ENCODE peak calls at places on chromosomes 4 and X, in six cellular contexts. One of them, this sample, is unnamed.

GRCh38 chr4:149144060-149144459 is 671.6 kb downstream of the IQCM start:
- DNase-seq in suprapubic skin: no peak
- DNase-seq in tibial artery: no peak
- DNase-seq in fibroblast of lung: no peak
- DNase-seq in CD4-positive, alpha-beta T cell: no peak
- DNase-seq in astrocyte of the spinal cord: no peak
- DNase-seq in this sample: no peak

GRCh38 chr4:41287005-41287404 is 30.3 kb downstream of the UCHL1 start:
- DNase-seq in suprapubic skin: no peak
- DNase-seq in CD4-positive, alpha-beta T cell: no peak
- DNase-seq in astrocyte of the spinal cord: no peak
- DNase-seq in tibial artery: no peak
- DNase-seq in fibroblast of lung: peak
- DNase-seq in this sample: peak

GRCh38 chrX:46208225-46208854 is 336.9 kb downstream of the ZNF674 start:
- DNase-seq in fibroblast of lung: peak
- DNase-seq in tibial artery: no peak
- DNase-seq in astrocyte of the spinal cord: peak
- DNase-seq in CD4-positive, alpha-beta T cell: no peak
- DNase-seq in suprapubic skin: no peak
- DNase-seq in this sample: no peak

GRCh38 chr4:126568652-126569580 is 1063.8 kb upstream of the INTU start:
- DNase-seq in CD4-positive, alpha-beta T cell: no peak
- DNase-seq in tibial artery: no peak
- DNase-seq in suprapubic skin: no peak
- DNase-seq in fibroblast of lung: no peak
- DNase-seq in astrocyte of the spinal cord: no peak
- DNase-seq in this sample: no peak

GRCh38 chrX:23937100-23937499 is 29.3 kb downstream of the CXorf58 start:
- DNase-seq in tibial artery: no peak
- DNase-seq in astrocyte of the spinal cord: no peak
- DNase-seq in CD4-positive, alpha-beta T cell: no peak
- DNase-seq in fibroblast of lung: no peak
- DNase-seq in suprapubic skin: no peak
- DNase-seq in this sample: no peak

GRCh38 chrX:41406211-41406610 is 40.9 kb upstream of the NYX start:
- DNase-seq in tibial artery: no peak
- DNase-seq in astrocyte of the spinal cord: no peak
- DNase-seq in suprapubic skin: no peak
- DNase-seq in fibroblast of lung: peak
- DNase-seq in CD4-positive, alpha-beta T cell: no peak
- DNase-seq in this sample: no peak

GRCh38 chr4:27217261-27217769 is 356.7 kb downstream of the STIM2 start:
- DNase-seq in tibial artery: no peak
- DNase-seq in suprapubic skin: no peak
- DNase-seq in CD4-positive, alpha-beta T cell: no peak
- DNase-seq in fibroblast of lung: peak
- DNase-seq in astrocyte of the spinal cord: peak
- DNase-seq in this sample: no peak

GRCh38 chrX:38515291-38515690 is 46.1 kb upstream of the TSPAN7 start:
- DNase-seq in suprapubic skin: no peak
- DNase-seq in tibial artery: no peak
- DNase-seq in astrocyte of the spinal cord: no peak
- DNase-seq in CD4-positive, alpha-beta T cell: no peak
- DNase-seq in fibroblast of lung: no peak
- DNase-seq in this sample: no peak

GRCh38 chr4:35673137-35673536 is 571.2 kb downstream of the ARAP2 start:
- DNase-seq in astrocyte of the spinal cord: no peak
- DNase-seq in suprapubic skin: no peak
- DNase-seq in tibial artery: no peak
- DNase-seq in CD4-positive, alpha-beta T cell: no peak
- DNase-seq in fibroblast of lung: no peak
- DNase-seq in this sample: no peak

GRCh38 chr4:147829401-147830101 is 97.7 kb downstream of the ARHGAP10 start:
- DNase-seq in tibial artery: peak
- DNase-seq in CD4-positive, alpha-beta T cell: no peak
- DNase-seq in fibroblast of lung: no peak
- DNase-seq in astrocyte of the spinal cord: peak
- DNase-seq in suprapubic skin: no peak
- DNase-seq in this sample: no peak

GRCh38 chr4:52103314-52103713 is 52.2 kb downstream of the SPATA18 start:
- DNase-seq in suprapubic skin: no peak
- DNase-seq in tibial artery: no peak
- DNase-seq in CD4-positive, alpha-beta T cell: no peak
- DNase-seq in astrocyte of the spinal cord: no peak
- DNase-seq in fibroblast of lung: no peak
- DNase-seq in this sample: peak

GRCh38 chrX:13123857-13124345 is 79.5 kb upstream of the FAM9C start:
- DNase-seq in tibial artery: no peak
- DNase-seq in CD4-positive, alpha-beta T cell: no peak
- DNase-seq in astrocyte of the spinal cord: peak
- DNase-seq in suprapubic skin: no peak
- DNase-seq in fibroblast of lung: peak
- DNase-seq in this sample: peak

GRCh38 chrX:115632455-115632854 is 71.5 kb downstream of the PLS3 start:
- DNase-seq in suprapubic skin: no peak
- DNase-seq in fibroblast of lung: peak
- DNase-seq in tibial artery: no peak
- DNase-seq in CD4-positive, alpha-beta T cell: no peak
- DNase-seq in astrocyte of the spinal cord: peak
- DNase-seq in this sample: no peak

GRCh38 chrX:31603411-31604120 is 531.7 kb upstream of the FTHL17 start:
- DNase-seq in astrocyte of the spinal cord: peak
- DNase-seq in tibial artery: no peak
- DNase-seq in fibroblast of lung: peak
- DNase-seq in CD4-positive, alpha-beta T cell: no peak
- DNase-seq in suprapubic skin: no peak
- DNase-seq in this sample: peak

GRCh38 chr4:83905952-83906351 is 370.0 kb downstream of the GPAT3 start:
- DNase-seq in suprapubic skin: no peak
- DNase-seq in astrocyte of the spinal cord: no peak
- DNase-seq in CD4-positive, alpha-beta T cell: no peak
- DNase-seq in tibial artery: no peak
- DNase-seq in fibroblast of lung: no peak
- DNase-seq in this sample: no peak

DNA sequence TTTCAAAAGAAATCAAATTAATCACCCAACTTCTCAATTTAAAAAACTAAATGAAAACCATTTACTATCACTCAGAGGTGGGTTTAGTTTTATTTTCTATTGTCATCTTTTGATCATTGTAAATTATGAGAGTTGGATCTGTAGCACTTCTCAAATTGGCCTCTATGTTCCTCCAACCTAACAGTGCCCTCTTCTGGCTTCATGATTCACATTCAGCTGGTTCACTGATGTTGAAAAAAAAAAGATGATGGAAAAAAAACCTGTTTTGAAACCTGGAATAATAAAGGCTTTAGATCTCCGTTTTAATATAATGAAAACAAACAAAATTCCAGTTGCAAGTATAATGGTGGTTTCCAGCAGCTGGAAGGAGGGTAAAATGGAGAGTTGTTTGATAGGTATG is 2.4 kb upstream of the NBDY start:
- DNase-seq in CD4-positive, alpha-beta T cell: no peak
- DNase-seq in tibial artery: no peak
- DNase-seq in suprapubic skin: no peak
- DNase-seq in fibroblast of lung: peak
- DNase-seq in astrocyte of the spinal cord: peak
- DNase-seq in this sample: peak
- TF ChIP-seq CTCF in CD4-positive, alpha-beta T cell: peak
- TF ChIP-seq CTCF in tibial artery: peak
- TF ChIP-seq CTCF in suprapubic skin: peak
- TF ChIP-seq CTCF in fibroblast of lung: peak
- TF ChIP-seq CTCF in astrocyte of the spinal cord: peak
- TF ChIP-seq CTCF in this sample: peak

GRCh38 chr4:4260185-4260751 is 12.2 kb upstream of the TMEM128 start:
- DNase-seq in CD4-positive, alpha-beta T cell: no peak
- DNase-seq in fibroblast of lung: peak
- DNase-seq in suprapubic skin: no peak
- DNase-seq in tibial artery: no peak
- DNase-seq in astrocyte of the spinal cord: peak
- DNase-seq in this sample: peak
- TF ChIP-seq CTCF in CD4-positive, alpha-beta T cell: peak
- TF ChIP-seq CTCF in fibroblast of lung: peak
- TF ChIP-seq CTCF in suprapubic skin: no peak
- TF ChIP-seq CTCF in tibial artery: no peak
- TF ChIP-seq CTCF in astrocyte of the spinal cord: peak
- TF ChIP-seq CTCF in this sample: peak

GRCh38 chr4:70559216-70559830 is 32.7 kb upstream of the AMBN start:
- DNase-seq in fibroblast of lung: peak
- DNase-seq in astrocyte of the spinal cord: peak
- DNase-seq in suprapubic skin: no peak
- DNase-seq in tibial artery: peak
- DNase-seq in CD4-positive, alpha-beta T cell: peak
- DNase-seq in this sample: peak
- TF ChIP-seq CTCF in fibroblast of lung: peak
- TF ChIP-seq CTCF in astrocyte of the spinal cord: peak
- TF ChIP-seq CTCF in suprapubic skin: no peak
- TF ChIP-seq CTCF in tibial artery: peak
- TF ChIP-seq CTCF in CD4-positive, alpha-beta T cell: peak
- TF ChIP-seq CTCF in this sample: peak

GRCh38 chrX:74925210-74926088 is at the start of gene NEXMIF:
- DNase-seq in suprapubic skin: no peak
- DNase-seq in tibial artery: no peak
- DNase-seq in CD4-positive, alpha-beta T cell: no peak
- DNase-seq in fibroblast of lung: peak
- DNase-seq in astrocyte of the spinal cord: no peak
- DNase-seq in this sample: no peak
- TF ChIP-seq CTCF in suprapubic skin: no peak
- TF ChIP-seq CTCF in tibial artery: no peak
- TF ChIP-seq CTCF in CD4-positive, alpha-beta T cell: no peak
- TF ChIP-seq CTCF in fibroblast of lung: no peak
- TF ChIP-seq CTCF in astrocyte of the spinal cord: peak
- TF ChIP-seq CTCF in this sample: no peak

DNA sequence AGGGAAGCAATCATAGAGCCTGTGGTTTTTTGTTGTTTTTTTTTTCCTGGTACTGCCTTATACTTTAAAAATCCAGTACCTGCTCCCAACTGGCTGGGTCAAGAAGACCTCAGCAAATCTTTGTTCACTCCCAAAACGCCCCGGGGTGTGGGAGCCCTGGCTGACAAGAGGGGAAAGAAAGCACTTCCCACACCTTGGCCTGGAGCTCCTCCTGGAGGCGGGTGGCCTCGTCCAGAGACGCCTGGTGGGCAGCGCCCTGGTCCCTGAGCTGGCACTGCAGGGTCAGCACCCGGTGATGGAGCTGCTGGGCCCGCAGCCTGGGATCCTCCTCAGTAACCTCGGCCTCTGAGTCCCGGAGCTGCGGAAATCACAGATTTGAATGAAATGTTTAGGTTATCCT is 38.2 kb downstream of the C4orf50 start:
- DNase-seq in fibroblast of lung: peak
- DNase-seq in astrocyte of the spinal cord: no peak
- DNase-seq in suprapubic skin: no peak
- DNase-seq in CD4-positive, alpha-beta T cell: no peak
- DNase-seq in tibial artery: peak
- DNase-seq in this sample: no peak
- TF ChIP-seq CTCF in fibroblast of lung: no peak
- TF ChIP-seq CTCF in astrocyte of the spinal cord: peak
- TF ChIP-seq CTCF in suprapubic skin: no peak
- TF ChIP-seq CTCF in CD4-positive, alpha-beta T cell: no peak
- TF ChIP-seq CTCF in tibial artery: no peak
- TF ChIP-seq CTCF in this sample: no peak

DNA sequence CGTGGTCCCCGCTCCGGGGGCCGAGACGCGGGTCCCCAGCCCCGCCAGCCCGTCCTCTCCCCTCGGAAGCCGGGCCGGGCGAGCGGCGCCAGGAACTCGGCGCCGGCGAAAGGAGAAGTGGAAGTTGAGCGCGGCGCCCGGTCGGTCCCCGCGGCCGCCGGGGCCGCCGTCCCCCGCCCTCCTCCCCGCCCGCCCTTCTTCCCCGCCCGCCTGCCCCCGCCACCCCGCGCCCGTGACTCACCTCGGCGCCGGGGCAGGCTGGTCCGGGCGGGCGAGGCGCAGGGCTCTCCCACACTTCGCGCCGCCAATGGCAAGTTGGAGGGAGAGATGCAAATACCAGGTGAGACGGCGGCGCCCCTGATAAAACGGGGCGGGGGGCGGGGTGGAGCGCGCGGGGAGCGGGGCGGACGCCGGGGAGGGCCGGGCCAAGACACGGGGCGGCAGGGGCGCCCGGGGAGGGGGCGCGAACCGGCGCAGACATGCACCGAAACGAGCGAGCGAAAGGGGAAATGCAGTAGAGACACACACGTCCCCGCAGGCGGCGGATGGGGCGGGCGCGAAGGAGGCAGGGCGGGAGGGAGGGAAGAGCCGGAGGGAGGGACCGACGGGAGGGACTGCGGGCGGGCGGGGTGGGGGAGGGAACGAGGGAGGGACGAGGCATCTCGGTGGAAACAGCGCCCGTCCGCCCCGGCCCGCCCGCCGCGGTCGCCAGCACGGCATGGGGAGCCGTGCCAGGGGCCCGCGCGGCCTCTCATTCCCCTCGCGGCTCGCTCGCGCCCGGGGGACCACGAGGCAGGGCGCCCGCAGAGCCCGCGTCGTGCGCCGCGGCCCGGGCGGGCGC is at the start of gene ELF4:
- DNase-seq in suprapubic skin: no peak
- DNase-seq in astrocyte of the spinal cord: peak
- DNase-seq in tibial artery: no peak
- DNase-seq in CD4-positive, alpha-beta T cell: no peak
- DNase-seq in fibroblast of lung: peak
- DNase-seq in this sample: no peak
- TF ChIP-seq CTCF in suprapubic skin: no peak
- TF ChIP-seq CTCF in astrocyte of the spinal cord: no peak
- TF ChIP-seq CTCF in tibial artery: no peak
- TF ChIP-seq CTCF in CD4-positive, alpha-beta T cell: no peak
- TF ChIP-seq CTCF in fibroblast of lung: no peak
- TF ChIP-seq CTCF in this sample: no peak

DNA sequence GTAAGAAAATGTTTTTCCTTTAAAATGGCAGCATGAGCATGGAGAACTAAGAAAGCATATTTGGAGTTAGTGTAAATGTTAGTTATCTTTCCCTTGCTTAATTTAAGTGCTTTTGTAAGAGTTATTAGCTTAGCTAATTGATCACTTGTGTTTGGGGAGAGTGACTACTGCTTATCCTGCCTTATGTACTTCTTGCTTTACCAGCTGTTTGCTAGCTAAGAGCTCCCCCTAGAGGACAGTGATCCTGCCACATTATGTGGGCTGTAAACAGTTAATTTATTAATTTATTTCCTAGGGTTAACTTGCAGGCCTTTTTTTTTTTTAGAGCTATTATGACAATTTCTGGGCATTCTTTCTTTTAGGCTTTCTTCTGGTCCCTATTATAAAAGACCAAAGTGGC is 435.8 kb downstream of the MAGEB5 start:
- DNase-seq in suprapubic skin: no peak
- DNase-seq in tibial artery: no peak
- DNase-seq in fibroblast of lung: no peak
- DNase-seq in CD4-positive, alpha-beta T cell: no peak
- DNase-seq in astrocyte of the spinal cord: no peak
- DNase-seq in this sample: no peak
- TF ChIP-seq CTCF in suprapubic skin: no peak
- TF ChIP-seq CTCF in tibial artery: no peak
- TF ChIP-seq CTCF in fibroblast of lung: no peak
- TF ChIP-seq CTCF in CD4-positive, alpha-beta T cell: no peak
- TF ChIP-seq CTCF in astrocyte of the spinal cord: no peak
- TF ChIP-seq CTCF in this sample: no peak

GRCh38 chr4:114780205-114780604 is 181.6 kb downstream of the UGT8 start:
- DNase-seq in fibroblast of lung: peak
- DNase-seq in suprapubic skin: no peak
- DNase-seq in CD4-positive, alpha-beta T cell: no peak
- DNase-seq in astrocyte of the spinal cord: peak
- DNase-seq in tibial artery: no peak
- DNase-seq in this sample: peak
- TF ChIP-seq CTCF in fibroblast of lung: peak
- TF ChIP-seq CTCF in suprapubic skin: no peak
- TF ChIP-seq CTCF in CD4-positive, alpha-beta T cell: no peak
- TF ChIP-seq CTCF in astrocyte of the spinal cord: peak
- TF ChIP-seq CTCF in tibial artery: no peak
- TF ChIP-seq CTCF in this sample: no peak